ENCODE peak calls at places on chromosomes 11 and 22, in seven cellular contexts. F is neuronal stem cell, P is right atrium auricular region, R is cardiac muscle cell, X is kidney, Z is WERI-Rb-1, V is mesendoderm. B is an unnamed sample.

GRCh38 chr11:89184021-89184420 is 6.3 kb downstream of the TYR start:
- DNase-seq in F (no peak), P (no peak), R (no peak), X (no peak), Z (no peak), V (no peak), B (no peak)

GRCh38 chr22:20084547-20085413 is 4.7 kb downstream of the DGCR8 start:
- DNase-seq in F (peak), P (no peak), R (peak), X (peak), Z (peak), V (peak), B (no peak)

GRCh38 chr11:66546368-66546965 is at the start of gene ACTN3:
- DNase-seq in F (peak), P (no peak), R (peak), X (peak), Z (no peak), V (peak), B (peak)

GRCh38 chr11:15865212-15865987 is 490.9 kb downstream of the SOX6 start:
- DNase-seq in F (no peak), P (no peak), R (no peak), X (no peak), Z (no peak), V (no peak), B (no peak)

GRCh38 chr11:8818421-8818820 is 92.6 kb upstream of the AKIP1 start:
- DNase-seq in F (no peak), P (no peak), R (no peak), X (no peak), Z (no peak), V (no peak), B (no peak)

GRCh38 chr11:124643042-124643604 is 20.5 kb downstream of the TBRG1 start:
- DNase-seq in F (no peak), P (no peak), R (no peak), X (no peak), Z (no peak), V (no peak), B (no peak)

GRCh38 chr11:38300570-38300969 is 1702.5 kb upstream of the RAG2 start:
- DNase-seq in F (no peak), P (no peak), R (no peak), X (no peak), Z (no peak), V (no peak), B (no peak)

GRCh38 chr22:29201722-29202230 is 3.9 kb upstream of the EMID1 start:
- DNase-seq in F (no peak), P (no peak), R (no peak), X (peak), Z (no peak), V (no peak), B (no peak)

GRCh38 chr22:31952094-31952401 is 7.7 kb downstream of the YWHAH start:
- DNase-seq in F (no peak), P (no peak), R (peak), X (no peak), Z (no peak), V (no peak), B (no peak)

GRCh38 chr11:122656631-122657101 is 1.1 kb downstream of the UBASH3B start:
- DNase-seq in F (peak), P (no peak), R (no peak), X (peak), Z (peak), V (peak), B (peak)

GRCh38 chr11:2092464-2092910 is 46.7 kb downstream of the IGF2 start:
- DNase-seq in F (no peak), P (no peak), R (no peak), X (no peak), Z (no peak), V (no peak), B (no peak)

DNA sequence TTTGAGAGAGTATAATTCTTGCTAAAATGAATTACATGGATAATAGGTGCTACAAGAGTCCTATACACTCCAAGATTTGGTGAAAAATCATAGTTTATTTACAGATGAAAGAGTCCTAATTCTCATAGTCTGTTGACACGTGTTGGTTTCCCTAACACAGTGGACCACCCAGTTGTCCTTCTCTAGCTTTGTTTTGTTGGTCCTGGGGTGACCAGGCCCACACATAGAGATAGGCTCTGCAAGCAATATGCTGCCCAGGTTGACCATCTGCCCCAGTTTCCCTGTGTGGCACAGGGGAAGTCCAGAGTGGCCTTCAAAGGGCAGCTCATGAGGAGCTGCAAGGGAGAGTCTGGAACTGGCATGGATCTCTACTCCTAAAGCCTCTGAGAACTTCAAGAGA is 184.9 kb downstream of the MAML2 start:
- DNase-seq in F (no peak), P (no peak), R (no peak), X (no peak), Z (no peak), V (no peak), B (no peak)
- H3K27ac ChIP-seq in F (no peak), P (peak), R (no peak), X (peak), Z (no peak), V (no peak), B (peak)

DNA sequence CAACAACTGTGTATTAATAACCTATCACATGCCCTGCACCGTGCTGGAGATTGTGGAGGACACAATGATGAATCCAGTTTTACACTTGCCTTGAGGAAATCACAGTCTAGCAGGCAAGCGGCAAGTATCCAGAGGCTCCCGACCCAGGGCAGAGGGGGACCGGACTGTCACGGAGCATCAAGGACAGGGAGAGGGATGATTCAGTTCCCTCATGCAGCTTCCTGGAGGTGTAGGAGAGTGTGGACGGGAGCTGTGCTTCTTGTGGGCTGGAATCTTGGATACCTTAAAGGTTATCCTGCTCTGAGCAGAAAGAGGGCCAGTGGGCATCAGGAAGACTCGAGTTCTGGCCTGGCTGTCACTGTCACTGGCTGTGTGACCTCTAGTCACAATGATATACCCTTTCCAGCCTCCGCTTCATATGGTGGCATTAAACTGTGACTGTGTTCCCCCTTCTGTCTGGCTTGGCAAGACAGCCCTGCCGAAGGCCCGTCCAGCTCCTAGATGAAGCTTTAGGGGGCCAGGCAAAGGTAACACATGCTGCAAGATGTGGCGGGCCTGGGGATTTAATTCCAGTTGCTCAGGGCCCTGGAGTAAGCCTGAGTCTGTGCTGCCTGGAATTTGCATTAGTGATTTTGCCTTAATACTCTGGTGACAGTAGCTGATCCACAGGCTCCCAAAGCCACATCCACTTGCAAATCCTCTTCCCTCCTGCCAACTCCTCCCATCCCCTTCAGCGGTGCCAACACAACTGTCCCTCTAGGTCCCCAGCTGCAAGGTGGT is 162.8 kb downstream of the DSCAML1 start:
- DNase-seq in F (no peak), P (no peak), R (no peak), X (no peak), Z (peak), V (no peak), B (no peak)
- H3K27ac ChIP-seq in F (no peak), P (peak), R (no peak), X (no peak), Z (peak), V (no peak), B (no peak)

DNA sequence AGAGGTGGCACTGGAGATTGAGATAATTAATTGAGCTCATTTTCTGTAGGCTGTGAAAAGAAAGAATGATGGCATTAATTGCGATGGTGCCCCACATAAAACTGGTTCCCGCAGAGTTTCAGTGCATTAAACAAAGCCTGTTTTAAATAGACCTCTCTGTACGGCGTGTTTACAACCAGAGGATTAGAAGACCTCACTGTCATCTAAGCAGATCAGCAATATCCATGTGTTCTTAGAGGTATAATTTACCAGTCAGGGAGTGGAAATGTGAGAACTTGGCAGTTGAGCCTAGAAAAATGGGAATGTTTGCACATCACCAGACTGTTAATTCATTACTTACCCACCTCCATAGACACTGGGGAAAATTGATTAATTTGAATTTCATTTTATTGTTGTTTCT is 16.1 kb downstream of the POLA2 start:
- DNase-seq in F (no peak), P (no peak), R (no peak), X (no peak), Z (no peak), V (no peak), B (no peak)
- H3K27ac ChIP-seq in F (no peak), P (no peak), R (no peak), X (no peak), Z (no peak), V (no peak), B (no peak)

GRCh38 chr11:10666556-10666955 is 27.0 kb downstream of the IRAG1 start:
- DNase-seq in F (no peak), P (no peak), R (no peak), X (no peak), Z (no peak), V (no peak), B (no peak)

GRCh38 chr11:10664005-10664404 is 29.6 kb downstream of the IRAG1 start:
- DNase-seq in F (no peak), P (no peak), R (no peak), X (no peak), Z (no peak), V (no peak), B (no peak)

GRCh38 chr11:10666976-10667892 is 26.3 kb downstream of the IRAG1 start:
- DNase-seq in F (no peak), P (no peak), R (no peak), X (no peak), Z (no peak), V (no peak), B (no peak)

GRCh38 chr11:10663365-10663764 is 30.2 kb downstream of the IRAG1 start:
- DNase-seq in F (no peak), P (no peak), R (no peak), X (no peak), Z (no peak), V (no peak), B (no peak)

DNA sequence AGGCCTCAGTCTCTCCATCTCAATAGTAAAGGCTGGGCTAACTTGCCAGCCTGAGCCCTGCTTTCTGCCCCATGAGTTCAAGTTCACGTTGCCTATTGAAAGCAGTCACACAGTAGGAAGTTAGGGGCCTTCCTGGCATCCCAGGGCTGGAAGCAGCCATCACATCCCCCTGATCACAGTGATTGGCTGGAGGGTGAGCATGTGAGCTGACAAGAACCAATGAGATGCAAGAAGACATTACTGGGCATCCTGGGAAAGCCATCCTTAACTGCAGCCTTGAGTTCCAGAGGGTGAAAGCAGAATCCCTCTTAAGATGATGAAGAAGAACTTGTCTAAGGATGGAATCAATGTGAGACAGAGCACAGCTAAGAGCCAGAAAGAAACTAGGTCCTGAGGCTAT is 29.0 kb downstream of the IRAG1 start:
- DNase-seq in F (no peak), P (no peak), R (no peak), X (no peak), Z (no peak), V (no peak), B (no peak)
- H3K27ac ChIP-seq in F (no peak), P (no peak), R (no peak), X (no peak), Z (no peak), V (no peak), B (no peak)

DNA sequence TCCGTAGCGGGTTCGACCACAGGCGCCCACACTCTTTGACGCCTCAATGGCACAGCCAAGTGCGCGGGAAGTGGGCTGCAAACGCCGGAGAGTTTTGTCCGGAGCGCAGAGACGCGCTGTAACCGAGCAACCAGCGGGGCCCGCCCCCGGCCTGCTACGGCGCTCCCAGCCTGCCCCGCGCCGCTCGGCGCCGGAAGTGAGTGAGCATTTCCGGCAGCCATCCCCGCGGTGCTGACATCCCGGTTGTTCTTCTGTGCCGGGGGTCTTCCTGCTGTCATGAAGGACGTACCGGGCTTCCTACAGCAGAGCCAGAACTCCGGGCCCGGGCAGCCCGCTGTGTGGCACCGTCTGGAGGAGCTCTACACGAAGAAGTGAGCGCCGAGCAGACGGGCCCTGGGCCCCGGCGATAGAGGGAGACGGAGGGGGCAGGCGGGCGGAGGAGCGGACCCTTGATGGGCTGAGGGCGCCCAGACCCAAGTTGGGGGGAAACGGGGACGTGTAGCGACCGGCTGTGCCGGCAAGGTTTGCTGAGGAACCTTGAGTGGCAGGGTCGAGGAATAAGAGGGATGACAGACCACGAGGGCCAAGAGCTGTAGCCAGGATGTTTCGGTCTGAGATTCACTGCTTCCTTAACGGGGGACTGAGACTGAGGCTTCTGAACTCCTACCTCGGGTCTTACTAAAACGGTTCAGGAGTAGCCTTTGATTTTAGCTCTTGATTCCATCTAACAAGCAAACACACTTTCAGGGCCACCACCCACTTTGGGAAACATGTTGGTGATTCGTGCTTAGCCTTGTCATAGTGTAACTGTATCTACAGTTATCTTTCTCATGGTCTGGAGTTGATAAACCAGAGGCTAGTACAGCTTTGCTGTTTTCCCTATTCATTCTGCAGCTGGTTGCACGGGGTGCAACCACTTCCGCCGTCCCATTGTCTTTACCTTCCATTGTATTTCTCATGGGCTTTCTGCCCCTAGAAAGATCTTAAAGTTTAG is at the start of gene PSMD13:
- DNase-seq in F (peak), P (peak), R (peak), X (peak), Z (peak), V (peak), B (peak)
- H3K27ac ChIP-seq in F (peak), P (peak), R (peak), X (peak), Z (peak), V (peak), B (peak)

DNA sequence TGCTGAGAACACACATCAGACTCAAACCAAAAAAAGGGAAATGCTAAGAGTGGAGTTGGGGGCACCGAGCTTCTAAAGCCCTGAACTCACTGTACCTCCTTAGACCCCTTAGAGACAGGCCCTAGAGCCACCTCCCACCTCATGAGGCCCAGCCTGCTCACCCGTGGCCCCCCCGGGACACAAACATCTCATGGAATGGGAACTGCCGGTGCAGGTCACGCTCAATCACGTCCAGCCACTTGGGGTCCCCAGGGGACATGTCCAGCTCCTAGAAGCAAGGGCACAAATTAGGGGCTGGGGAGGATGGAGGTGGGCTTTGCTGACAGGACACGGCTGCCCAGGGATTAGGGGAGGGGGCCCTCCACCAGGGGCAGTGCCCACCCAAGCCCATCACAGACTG is 6.3 kb upstream of the CASTOR1 start:
- DNase-seq in F (no peak), P (no peak), R (no peak), X (no peak), Z (no peak), V (no peak), B (no peak)
- H3K27ac ChIP-seq in F (no peak), P (no peak), R (no peak), X (no peak), Z (no peak), V (no peak), B (no peak)

GRCh38 chr11:131371791-131372104 is 1.3 kb downstream of the NTM start:
- DNase-seq in F (no peak), P (no peak), R (no peak), X (no peak), Z (peak), V (no peak), B (no peak)
- H3K27ac ChIP-seq in F (no peak), P (no peak), R (no peak), X (no peak), Z (peak), V (no peak), B (no peak)

GRCh38 chr11:97902828-97903227 is 1117.9 kb upstream of the CNTN5 start:
- DNase-seq in F (no peak), P (no peak), R (no peak), X (no peak), Z (no peak), V (no peak), B (no peak)

GRCh38 chr11:97905101-97905500 is 1115.6 kb upstream of the CNTN5 start:
- DNase-seq in F (no peak), P (no peak), R (peak), X (no peak), Z (no peak), V (no peak), B (no peak)

GRCh38 chr11:97909544-97910394 is 1111.0 kb upstream of the CNTN5 start:
- DNase-seq in F (no peak), P (no peak), R (peak), X (no peak), Z (no peak), V (no peak), B (no peak)

GRCh38 chr11:97912629-97913028 is 1108.1 kb upstream of the CNTN5 start:
- DNase-seq in F (no peak), P (no peak), R (no peak), X (no peak), Z (no peak), V (no peak), B (no peak)

DNA sequence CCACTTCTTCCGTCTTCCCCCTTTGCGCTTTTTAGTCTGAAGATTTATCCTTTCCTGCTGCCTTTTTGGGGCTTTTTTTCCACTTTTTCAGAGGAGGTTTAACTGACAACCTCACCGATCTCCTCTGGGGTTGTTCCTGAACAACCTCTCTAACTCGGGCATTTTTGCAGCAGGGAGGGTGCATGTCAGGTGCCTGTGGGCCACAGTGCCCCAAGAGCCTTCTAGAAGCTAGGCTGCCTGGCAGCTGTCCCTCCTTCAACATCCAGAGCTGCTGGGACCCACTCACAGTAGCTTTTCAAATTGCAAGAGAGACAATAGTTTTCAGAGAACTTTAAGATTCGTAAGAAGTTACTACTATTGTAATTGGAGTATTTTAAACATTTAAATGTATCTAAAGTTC is 1112.4 kb upstream of the CNTN5 start:
- DNase-seq in F (no peak), P (no peak), R (no peak), X (peak), Z (no peak), V (no peak), B (no peak)
- H3K27ac ChIP-seq in F (no peak), P (no peak), R (no peak), X (no peak), Z (no peak), V (no peak), B (no peak)

DNA sequence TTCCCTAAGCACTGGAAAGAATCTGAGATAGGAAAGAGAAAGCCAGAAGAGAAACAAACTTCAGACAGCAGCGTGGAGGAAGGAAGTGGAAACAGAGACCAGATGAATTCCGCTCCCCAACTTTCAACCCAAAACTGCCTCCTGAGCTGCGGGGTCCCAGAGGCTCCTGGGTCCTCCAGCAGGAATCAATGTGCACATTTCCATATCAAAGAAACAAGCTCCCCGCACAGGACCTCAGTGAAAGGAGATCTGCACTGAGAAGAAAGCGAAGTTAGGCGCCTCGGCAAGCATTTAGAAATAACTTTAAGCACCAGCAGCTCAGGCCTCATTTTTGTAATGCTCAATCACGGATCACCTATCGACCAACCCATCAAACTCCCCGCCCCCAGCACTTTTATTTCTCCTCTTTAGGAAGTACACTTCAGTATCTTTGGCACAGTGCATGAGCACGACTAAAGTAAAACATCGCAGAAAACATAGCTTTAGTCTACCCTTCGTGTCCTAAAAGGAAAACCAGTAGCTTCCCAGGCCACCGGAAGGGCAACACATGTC is 245.5 kb downstream of the ETS1 start:
- DNase-seq in F (no peak), P (no peak), R (no peak), X (no peak), Z (no peak), V (no peak), B (no peak)
- H3K27ac ChIP-seq in F (no peak), P (peak), R (no peak), X (no peak), Z (no peak), V (no peak), B (peak)

B was measured in CD4-positive, CD25-positive, alpha-beta regulatory T cell.